ENCODE peak calls at places on chromosomes 12 and 14, in four cellular contexts. One of them, this sample, is unnamed.

GRCh38 chr14:54669759-54670630 is 103.1 kb downstream of the SAMD4A start:
- DNase-seq in GM12878: no peak
- DNase-seq in A549: no peak
- DNase-seq in K562: no peak
- DNase-seq in this sample: peak

GRCh38 chr12:40226652-40227051 is 1.9 kb downstream of the LRRK2 start:
- DNase-seq in GM12878: no peak
- DNase-seq in A549: peak
- DNase-seq in K562: no peak
- DNase-seq in this sample: peak

GRCh38 chr14:80535171-80535570 is 323.9 kb upstream of the DIO2 start:
- DNase-seq in GM12878: no peak
- DNase-seq in A549: no peak
- DNase-seq in K562: no peak
- DNase-seq in this sample: no peak

GRCh38 chr12:131862994-131863710 is 31.3 kb upstream of the ULK1 start:
- DNase-seq in GM12878: no peak
- DNase-seq in A549: peak
- DNase-seq in K562: peak
- DNase-seq in this sample: no peak

GRCh38 chr14:100271247-100271939 is 32.4 kb downstream of the YY1 start:
- DNase-seq in K562: no peak
- DNase-seq in A549: peak
- DNase-seq in GM12878: no peak
- DNase-seq in this sample: no peak

GRCh38 chr14:50736932-50737419 is 68.9 kb upstream of the SAV1 start:
- DNase-seq in A549: no peak
- DNase-seq in GM12878: peak
- DNase-seq in K562: no peak
- DNase-seq in this sample: no peak

GRCh38 chr12:32589165-32589891 is 89.8 kb upstream of the DNM1L start:
- DNase-seq in GM12878: no peak
- DNase-seq in K562: no peak
- DNase-seq in A549: no peak
- DNase-seq in this sample: no peak

GRCh38 chr14:51008416-51008815 is 64.1 kb upstream of the PYGL start:
- DNase-seq in A549: no peak
- DNase-seq in K562: no peak
- DNase-seq in GM12878: no peak
- DNase-seq in this sample: no peak

GRCh38 chr12:5912437-5913334 is 32.4 kb downstream of the ANO2 start:
- DNase-seq in A549: peak
- DNase-seq in GM12878: no peak
- DNase-seq in K562: peak
- DNase-seq in this sample: no peak

GRCh38 chr12:123907726-123908476 is 64.7 kb downstream of the CCDC92 start:
- DNase-seq in GM12878: no peak
- DNase-seq in K562: peak
- DNase-seq in A549: no peak
- DNase-seq in this sample: no peak

GRCh38 chr12:54012631-54013398 is 4.0 kb downstream of the HOXC8 start:
- DNase-seq in K562: peak
- DNase-seq in GM12878: no peak
- DNase-seq in A549: peak
- DNase-seq in this sample: no peak

GRCh38 chr14:29926228-29926627 is 1.4 kb downstream of the PRKD1 start:
- DNase-seq in K562: no peak
- DNase-seq in A549: no peak
- DNase-seq in GM12878: no peak
- DNase-seq in this sample: no peak

GRCh38 chr12:57342207-57342691 is 88.6 kb downstream of the R3HDM2 start:
- DNase-seq in A549: peak
- DNase-seq in GM12878: no peak
- DNase-seq in K562: no peak
- DNase-seq in this sample: peak

GRCh38 chr14:68716698-68717097 is 76.2 kb downstream of the ZFP36L1 start:
- DNase-seq in GM12878: no peak
- DNase-seq in K562: no peak
- DNase-seq in A549: no peak
- DNase-seq in this sample: no peak

GRCh38 chr12:117032593-117033381 is 66.4 kb downstream of the TESC start:
- DNase-seq in A549: no peak
- DNase-seq in K562: no peak
- DNase-seq in GM12878: no peak
- DNase-seq in this sample: peak

GRCh38 chr12:74782086-74782485 is 244.5 kb downstream of the ATXN7L3B start:
- DNase-seq in K562: no peak
- DNase-seq in A549: no peak
- DNase-seq in GM12878: no peak
- DNase-seq in this sample: no peak

GRCh38 chr12:75996907-75997447 is 34.6 kb downstream of the PHLDA1 start:
- DNase-seq in A549: no peak
- DNase-seq in K562: no peak
- DNase-seq in GM12878: no peak
- DNase-seq in this sample: no peak

GRCh38 chr12:30485230-30485890 is 210.3 kb downstream of the IPO8 start:
- DNase-seq in K562: no peak
- DNase-seq in GM12878: no peak
- DNase-seq in A549: no peak
- DNase-seq in this sample: no peak

DNA sequence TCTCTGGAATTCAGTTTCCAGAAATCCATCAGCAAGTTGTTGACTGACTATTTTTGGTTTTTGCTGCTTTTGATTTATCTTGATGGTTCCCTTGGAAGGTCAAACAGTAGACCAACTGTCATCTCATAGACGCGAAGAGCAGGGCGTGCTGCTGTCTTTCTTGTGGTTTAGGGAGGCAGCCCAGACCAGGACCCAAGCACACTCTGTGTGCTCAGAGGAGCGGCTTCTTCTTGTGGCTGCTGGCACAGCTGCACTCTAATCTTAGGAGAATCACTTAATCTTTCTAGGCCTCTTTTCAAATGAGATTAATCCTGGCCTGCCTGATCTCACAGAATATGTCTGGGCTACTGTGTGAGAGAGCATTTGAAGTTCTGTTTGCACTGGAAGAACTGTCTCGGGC is 60.0 kb upstream of the TRAF3 start:
- DNase-seq in GM12878: no peak
- DNase-seq in K562: no peak
- DNase-seq in A549: no peak
- DNase-seq in this sample: no peak
- TF ChIP-seq SMC3 in GM12878: no peak
- TF ChIP-seq SMC3 in K562: no peak
- TF ChIP-seq SMC3 in A549: no peak
- TF ChIP-seq SMC3 in this sample: no peak

GRCh38 chr12:3427956-3428355 is 63.0 kb upstream of the PRMT8 start:
- DNase-seq in GM12878: no peak
- DNase-seq in A549: no peak
- DNase-seq in K562: no peak
- DNase-seq in this sample: no peak

GRCh38 chr12:3431685-3432084 is 59.3 kb upstream of the PRMT8 start:
- DNase-seq in K562: no peak
- DNase-seq in GM12878: no peak
- DNase-seq in A549: no peak
- DNase-seq in this sample: no peak

GRCh38 chr12:3432868-3433267 is 58.1 kb upstream of the PRMT8 start:
- DNase-seq in GM12878: no peak
- DNase-seq in K562: no peak
- DNase-seq in A549: no peak
- DNase-seq in this sample: no peak

GRCh38 chr12:3428631-3429030 is 62.4 kb upstream of the PRMT8 start:
- DNase-seq in A549: no peak
- DNase-seq in GM12878: no peak
- DNase-seq in K562: no peak
- DNase-seq in this sample: no peak

DNA sequence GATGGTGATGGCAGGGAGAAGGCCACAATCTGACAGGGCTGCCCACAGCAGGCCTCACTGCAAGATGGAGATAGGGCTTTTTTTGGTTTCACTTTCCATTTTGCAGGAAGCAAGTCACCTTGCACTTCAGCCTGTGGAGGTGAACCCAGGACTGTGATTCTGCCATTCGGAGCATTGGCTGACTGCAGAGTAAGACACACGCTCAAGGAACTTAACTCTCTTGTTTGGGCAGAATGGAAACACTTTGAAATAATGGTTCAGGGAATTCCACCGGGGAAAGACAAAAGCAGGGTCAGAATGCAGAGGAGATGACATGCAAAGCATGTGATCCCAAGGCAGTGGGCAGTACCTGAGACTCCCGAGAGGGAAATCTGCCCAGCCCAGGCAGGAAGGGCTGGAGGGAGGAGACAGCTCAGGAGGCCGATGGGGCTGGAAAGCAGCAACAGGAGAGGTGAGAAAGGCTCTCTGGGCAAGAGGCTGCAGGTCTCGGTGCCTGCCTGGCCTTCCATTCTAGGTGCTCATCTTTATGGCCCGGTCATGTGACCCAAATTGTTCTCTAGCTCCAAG is 58.7 kb upstream of the PRMT8 start:
- DNase-seq in A549: no peak
- DNase-seq in K562: no peak
- DNase-seq in GM12878: no peak
- DNase-seq in this sample: no peak
- TF ChIP-seq ELK1 in A549: no peak
- TF ChIP-seq ELK1 in K562: no peak
- TF ChIP-seq ELK1 in GM12878: no peak
- TF ChIP-seq ELK1 in this sample: no peak

GRCh38 chr12:50542448-50542847 is 37.7 kb downstream of the DIP2B start:
- DNase-seq in K562: no peak
- DNase-seq in A549: peak
- DNase-seq in GM12878: no peak
- DNase-seq in this sample: peak
- TF ChIP-seq RFX5 in K562: no peak
- TF ChIP-seq RFX5 in A549: no peak
- TF ChIP-seq RFX5 in GM12878: no peak
- TF ChIP-seq RFX5 in this sample: no peak

DNA sequence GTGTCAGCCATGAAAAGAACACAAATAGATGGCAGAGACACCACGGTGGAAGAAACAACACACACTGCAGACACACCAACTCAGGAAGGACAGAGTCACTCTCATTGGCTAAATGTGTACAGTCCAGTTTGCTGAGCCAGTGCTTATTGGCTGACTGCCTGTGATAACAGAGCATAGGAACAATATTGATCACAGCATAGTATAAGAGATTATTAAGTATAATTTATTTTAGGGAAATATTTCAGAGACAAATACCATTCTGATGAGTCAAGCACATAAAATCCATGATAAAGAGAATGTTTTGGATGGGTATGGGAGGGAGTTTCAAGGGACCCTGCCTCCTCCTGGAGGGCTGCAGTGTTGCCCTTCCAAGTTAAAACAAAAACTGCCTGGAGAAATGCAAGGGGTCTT is 50.9 kb downstream of the BTG1 start:
- DNase-seq in A549: no peak
- DNase-seq in K562: no peak
- DNase-seq in GM12878: no peak
- DNase-seq in this sample: peak
- TF ChIP-seq SMC3 in A549: no peak
- TF ChIP-seq SMC3 in K562: no peak
- TF ChIP-seq SMC3 in GM12878: no peak
- TF ChIP-seq SMC3 in this sample: no peak

GRCh38 chr14:70289138-70289537 is 70.3 kb downstream of the COX16 start:
- DNase-seq in K562: no peak
- DNase-seq in GM12878: peak
- DNase-seq in A549: no peak
- DNase-seq in this sample: no peak
- TF ChIP-seq ELK1 in K562: no peak
- TF ChIP-seq ELK1 in GM12878: no peak
- TF ChIP-seq ELK1 in A549: no peak
- TF ChIP-seq ELK1 in this sample: no peak

GRCh38 chr14:38507299-38507698 is 251.4 kb upstream of the CLEC14A start:
- DNase-seq in GM12878: no peak
- DNase-seq in K562: no peak
- DNase-seq in A549: no peak
- DNase-seq in this sample: no peak
- TF ChIP-seq RFX5 in GM12878: no peak
- TF ChIP-seq RFX5 in K562: no peak
- TF ChIP-seq RFX5 in A549: no peak
- TF ChIP-seq RFX5 in this sample: no peak

DNA sequence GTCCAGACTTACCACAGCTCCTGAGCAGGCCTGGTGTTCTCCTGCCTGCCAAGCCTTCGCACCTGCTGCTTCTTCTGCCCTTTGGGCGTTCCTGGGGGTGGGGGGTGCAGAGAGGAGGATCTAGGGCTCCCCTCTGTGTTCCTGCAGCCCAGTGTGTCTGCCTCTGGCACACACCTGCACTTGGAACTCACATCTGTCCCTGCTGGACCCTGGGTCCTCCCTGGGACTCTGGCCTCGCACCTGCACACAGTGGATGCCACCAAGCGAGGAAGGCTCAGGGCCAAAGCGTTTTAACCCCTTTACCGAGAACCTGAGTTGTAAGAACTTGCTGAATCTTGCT is 80.4 kb downstream of the PAPOLA start:
- DNase-seq in GM12878: no peak
- DNase-seq in K562: no peak
- DNase-seq in A549: no peak
- DNase-seq in this sample: no peak
- TF ChIP-seq SMC3 in GM12878: no peak
- TF ChIP-seq SMC3 in K562: no peak
- TF ChIP-seq SMC3 in A549: no peak
- TF ChIP-seq SMC3 in this sample: no peak

DNA sequence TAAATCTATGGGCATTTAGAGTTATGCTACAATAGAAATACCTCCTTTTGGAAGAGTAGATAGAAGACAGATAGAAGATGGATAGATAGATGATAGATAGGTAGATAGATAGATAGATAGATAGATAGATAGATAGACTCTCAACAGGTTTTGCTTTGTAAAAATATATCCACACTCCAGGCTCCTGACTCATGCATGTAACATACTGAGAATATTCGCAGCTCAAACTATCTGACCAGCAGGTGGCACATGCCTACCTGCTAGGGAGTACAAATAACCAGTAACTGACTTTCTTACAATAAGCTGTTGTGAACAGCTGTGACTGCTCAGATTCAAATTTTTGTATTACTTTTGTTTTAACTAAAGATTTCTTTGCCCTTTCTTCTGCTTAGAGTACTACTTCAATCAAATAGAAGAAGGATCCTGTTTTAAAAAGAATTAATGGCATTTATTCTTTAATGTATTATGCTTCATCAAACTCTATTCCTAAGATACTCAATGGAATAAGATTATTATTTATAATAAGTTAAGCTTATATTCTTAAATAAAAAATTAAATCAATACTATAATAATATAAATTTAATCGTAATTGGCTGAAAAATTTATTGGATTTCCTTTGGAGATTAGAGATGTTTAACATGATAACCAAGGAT is 15.8 kb upstream of the CPNE8 start:
- DNase-seq in GM12878: no peak
- DNase-seq in K562: peak
- DNase-seq in A549: peak
- DNase-seq in this sample: no peak
- TF ChIP-seq ELK1 in GM12878: no peak
- TF ChIP-seq ELK1 in K562: no peak
- TF ChIP-seq ELK1 in A549: no peak
- TF ChIP-seq ELK1 in this sample: no peak

DNA sequence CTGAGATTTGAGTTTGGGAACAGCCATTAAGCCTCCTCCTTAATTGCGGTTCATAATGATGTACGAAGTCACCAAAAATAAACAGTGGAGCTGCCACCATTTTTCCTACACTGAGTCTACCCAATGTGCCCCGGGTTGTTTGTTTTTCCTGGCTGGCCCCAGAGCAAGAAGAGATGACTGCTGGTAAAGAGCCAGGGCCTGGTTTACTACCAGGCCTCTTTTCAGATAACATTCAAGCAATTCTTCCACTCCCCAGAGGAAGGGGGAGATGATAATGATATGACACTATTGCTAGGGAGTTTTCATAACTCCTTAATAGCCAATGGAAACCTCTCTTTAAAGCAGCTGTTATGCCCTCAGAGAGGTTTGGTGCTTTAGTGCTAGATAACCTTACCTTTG is 42.3 kb downstream of the BRAP start:
- DNase-seq in A549: no peak
- DNase-seq in K562: no peak
- DNase-seq in GM12878: no peak
- DNase-seq in this sample: peak
- TF ChIP-seq RFX5 in A549: no peak
- TF ChIP-seq RFX5 in K562: no peak
- TF ChIP-seq RFX5 in GM12878: no peak
- TF ChIP-seq RFX5 in this sample: peak

This sample was measured in IMR-90.